ENCODE peak calls at places on chromosomes 2 and 18, in eight cellular contexts. Z, V, O, S, E, N, M and Q are unnamed samples.

GRCh38 chr2:230895536-230896345 is 29.3 kb downstream of the GPR55 start:
- DNase-seq in Z (no peak), V (peak; percentile 31), O (no peak), S (peak; percentile 39), E (peak; percentile 24), N (peak; percentile 40), M (no peak), Q (no peak)

GRCh38 chr2:36672199-36672598 is 24.3 kb upstream of the VIT start:
- DNase-seq in Z (peak; percentile 8), V (no peak), O (no peak), S (no peak), E (no peak), N (no peak), M (no peak), Q (no peak)

GRCh38 chr18:26813043-26813442 is 52.5 kb downstream of the AQP4 start:
- DNase-seq in Z (no peak), V (peak; percentile 84), O (no peak), S (no peak), E (no peak), N (no peak), M (no peak), Q (no peak)

GRCh38 chr2:179749210-179749609 is 112.2 kb downstream of the ZNF385B start:
- DNase-seq in Z (no peak), V (no peak), O (no peak), S (no peak), E (no peak), N (no peak), M (no peak), Q (no peak)

GRCh38 chr18:76824136-76824676 is 1.8 kb downstream of the ZNF236 start:
- DNase-seq in Z (no peak), V (no peak), O (no peak), S (no peak), E (no peak), N (no peak), M (no peak), Q (no peak)

GRCh38 chr18:52277785-52278184 is 62.2 kb upstream of the DCC start:
- DNase-seq in Z (no peak), V (no peak), O (no peak), S (no peak), E (no peak), N (no peak), M (no peak), Q (no peak)

GRCh38 chr2:112916145-112916571 is 5.2 kb downstream of the IL37 start:
- DNase-seq in Z (no peak), V (no peak), O (no peak), S (no peak), E (no peak), N (no peak), M (no peak), Q (no peak)

GRCh38 chr2:25566694-25567093 is 106.7 kb downstream of the DTNB start:
- DNase-seq in Z (no peak), V (no peak), O (no peak), S (no peak), E (no peak), N (no peak), M (no peak), Q (no peak)

GRCh38 chr18:78561757-78562445 is 417.7 kb upstream of the SALL3 start:
- DNase-seq in Z (peak; percentile 11), V (no peak), O (no peak), S (no peak), E (no peak), N (peak; percentile 44), M (no peak), Q (peak; percentile 19)

GRCh38 chr2:234500394-234501006 is 3.6 kb upstream of the ARL4C start:
- DNase-seq in Z (no peak), V (peak; percentile 76), O (no peak), S (peak; percentile 46), E (peak; percentile 63), N (no peak), M (peak; percentile 74), Q (peak; percentile 4)

GRCh38 chr2:232999354-232999753 is 13.7 kb downstream of the NGEF start:
- DNase-seq in Z (no peak), V (peak; percentile 80), O (no peak), S (no peak), E (peak; percentile 36), N (peak; percentile 60), M (peak; percentile 49), Q (no peak)

GRCh38 chr2:239725551-239725890 is 299.6 kb downstream of the NDUFA10 start:
- DNase-seq in Z (no peak), V (peak; percentile 45), O (no peak), S (no peak), E (peak; percentile 52), N (peak; percentile 69), M (peak; percentile 52), Q (no peak)

GRCh38 chr2:62038980-62039771 is 133.7 kb downstream of the COMMD1 start:
- DNase-seq in Z (no peak), V (no peak), O (no peak), S (no peak), E (no peak), N (no peak), M (no peak), Q (no peak)

GRCh38 chr2:188306271-188306670 is 14.6 kb downstream of the GULP1 start:
- DNase-seq in Z (no peak), V (no peak), O (no peak), S (no peak), E (no peak), N (no peak), M (no peak), Q (no peak)

GRCh38 chr18:55869965-55870585 is 282.1 kb upstream of the TCF4 start:
- DNase-seq in Z (no peak), V (no peak), O (no peak), S (no peak), E (no peak), N (peak; percentile 69), M (no peak), Q (no peak)

GRCh38 chr18:59518705-59519104 is 159.6 kb upstream of the LMAN1 start:
- DNase-seq in Z (no peak), V (no peak), O (no peak), S (no peak), E (no peak), N (no peak), M (no peak), Q (no peak)

GRCh38 chr18:56246912-56247311 is 391.5 kb downstream of the TXNL1 start:
- DNase-seq in Z (no peak), V (no peak), O (no peak), S (no peak), E (no peak), N (no peak), M (no peak), Q (no peak)

GRCh38 chr2:27085670-27086089 is 892 bp upstream of the KHK start:
- DNase-seq in Z (no peak), V (peak; percentile 85), O (no peak), S (peak; percentile 63), E (peak; percentile 86), N (peak; percentile 92), M (peak; percentile 91), Q (no peak)

DNA sequence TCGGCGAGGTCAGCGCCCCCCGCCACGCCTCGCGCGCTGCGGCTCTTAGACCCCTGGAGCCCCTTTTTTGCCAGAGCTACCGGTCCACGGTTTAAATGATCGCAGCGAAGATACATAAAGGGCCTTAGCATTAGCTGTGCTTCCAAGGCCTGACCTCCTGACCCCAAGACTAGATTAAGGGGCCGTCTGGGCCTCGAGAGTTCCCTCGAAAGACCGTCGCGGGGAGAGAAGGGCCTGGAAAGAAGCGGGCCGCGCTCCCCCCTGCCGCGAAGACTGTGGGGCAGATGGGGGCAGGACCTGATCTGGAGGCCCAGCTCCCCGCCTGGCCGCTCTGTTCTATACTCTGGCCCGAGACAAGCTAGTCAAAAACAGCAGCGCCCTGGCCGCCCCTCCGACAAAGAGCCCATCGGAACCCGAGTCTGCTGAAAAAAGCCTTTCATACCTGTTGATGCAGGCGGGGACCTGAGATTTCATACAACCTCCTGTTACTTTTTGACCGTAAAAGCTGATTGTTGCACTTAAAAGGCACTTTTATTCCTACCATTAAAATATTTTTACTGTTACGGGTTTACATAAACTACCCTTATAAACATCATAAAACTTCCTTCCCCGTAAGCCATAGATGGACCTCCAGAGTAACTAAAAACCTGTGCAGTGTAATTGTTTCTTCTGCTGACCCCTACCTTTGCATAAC is 68.7 kb upstream of the PSMD14 start:
- DNase-seq in Z (peak; percentile 81), V (peak; percentile 83), O (no peak), S (no peak), E (no peak), N (peak; percentile 74), M (peak; percentile 64), Q (no peak)
- H3K27ac ChIP-seq in Z (peak overlapping the region; percentile 96), V (peak overlapping the region; percentile 36), O (peak overlapping the region; percentile 87), S (no peak overlapping the region), E (peak overlapping the region; percentile 17), N (no peak overlapping the region), M (no peak overlapping the region), Q (peak overlapping the region; percentile 88)

DNA sequence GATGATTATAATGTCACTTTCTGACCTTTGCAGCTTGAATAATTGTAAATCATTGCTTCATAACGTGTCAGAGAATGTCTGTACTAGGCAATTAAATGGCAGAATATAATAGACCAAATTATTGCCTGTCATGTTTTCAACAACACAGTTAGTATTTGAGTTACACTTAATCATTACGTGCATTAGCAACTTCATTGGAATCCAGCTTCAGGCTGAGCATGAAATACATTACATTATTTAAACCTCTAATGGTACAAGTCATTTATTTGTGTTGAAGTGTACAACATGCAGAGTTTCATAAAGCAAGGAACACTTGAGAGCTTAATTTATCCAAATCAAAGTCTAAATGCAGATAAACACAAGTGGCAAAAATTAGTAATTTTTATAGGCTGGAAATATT is 48.0 kb downstream of the ZNF407 start:
- DNase-seq in Z (no peak), V (no peak), O (no peak), S (no peak), E (no peak), N (no peak), M (no peak), Q (no peak)
- H3K27ac ChIP-seq in Z (no peak overlapping the region), V (no peak overlapping the region), O (no peak overlapping the region), S (no peak overlapping the region), E (no peak overlapping the region), N (no peak overlapping the region), M (no peak overlapping the region), Q (no peak overlapping the region)

DNA sequence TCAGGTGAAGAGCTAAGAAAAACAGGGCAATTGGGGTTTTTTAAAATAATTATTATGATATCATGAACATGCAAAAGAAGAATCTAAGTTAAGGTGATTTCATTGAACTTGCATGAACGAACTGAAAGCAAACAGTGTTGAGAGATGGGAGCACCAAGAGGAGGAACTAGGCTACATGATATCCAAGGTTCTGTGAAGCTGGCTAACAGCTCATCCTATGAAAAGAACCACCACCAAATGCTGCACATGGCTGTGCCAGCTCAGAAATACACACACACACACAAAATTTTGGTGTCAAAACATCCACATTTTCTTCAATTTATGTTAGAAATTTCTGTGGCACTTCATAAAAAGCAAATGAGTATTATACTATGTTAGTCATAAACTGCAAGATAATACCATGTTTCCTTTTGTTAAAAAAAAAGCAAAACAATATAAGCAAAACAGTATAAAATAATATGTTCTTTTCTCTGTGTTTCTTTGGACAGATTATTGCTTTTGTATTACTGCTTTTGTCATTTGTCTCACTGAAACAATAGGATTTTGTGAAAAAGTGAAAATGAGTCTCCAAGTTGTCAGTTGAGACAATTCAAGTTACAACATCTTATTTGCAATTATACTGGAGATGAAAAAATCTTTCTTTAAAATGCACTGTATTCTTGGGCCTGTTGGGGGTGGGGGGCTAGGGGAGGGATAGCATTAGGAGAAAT is 12.6 kb upstream of the TTC32 start:
- DNase-seq in Z (no peak), V (no peak), O (no peak), S (no peak), E (no peak), N (no peak), M (no peak), Q (no peak)
- H3K27ac ChIP-seq in Z (no peak overlapping the region), V (no peak overlapping the region), O (peak overlapping the region; percentile 61), S (no peak overlapping the region), E (no peak overlapping the region), N (no peak overlapping the region), M (no peak overlapping the region), Q (peak overlapping the region; percentile 20)

GRCh38 chr2:3303583-3304406 is 73.8 kb downstream of the EIPR1 start:
- DNase-seq in Z (peak; percentile 79), V (peak; percentile 98), O (peak; percentile 50), S (peak; percentile 76), E (peak; percentile 91), N (peak; percentile 94), M (peak; percentile 93), Q (peak; percentile 87)
- H3K27ac ChIP-seq in Z (no peak overlapping the region), V (peak overlapping the region; percentile 97), O (peak overlapping the region; percentile 23), S (no peak overlapping the region), E (peak overlapping the region; percentile 78), N (no peak overlapping the region), M (peak overlapping the region; percentile 43), Q (peak overlapping the region; percentile 64)